ENCODE peak calls at places on chromosomes 4 and X, in seven cellular contexts. N, J, R, V, H, B and Y are unnamed samples.

GRCh38 chr4:128810331-128810870 is 901 bp downstream of the JADE1 start:
- DNase-seq in H (no peak), R (peak; percentile 22), B (peak; percentile 69), N (no peak), J (peak; percentile 44), V (no peak), Y (no peak)

GRCh38 chr4:114208747-114209146 is 229.3 kb upstream of the ARSJ start:
- DNase-seq in B (peak; percentile 1), R (no peak), J (no peak), V (no peak), H (no peak), N (peak; percentile 12), Y (no peak)

GRCh38 chr4:5988086-5988845 is 30.0 kb downstream of the C4orf50 start:
- DNase-seq in B (no peak), H (no peak), R (no peak), N (no peak), V (no peak), J (no peak), Y (no peak)

GRCh38 chr4:154569028-154569427 is 6.2 kb downstream of the FGB start:
- DNase-seq in V (no peak), B (peak; percentile 38), H (no peak), R (no peak), J (no peak), N (peak; percentile 48), Y (no peak)

GRCh38 chr4:108058685-108059440 is 69.2 kb downstream of the HADH start:
- DNase-seq in R (no peak), N (peak; percentile 78), J (no peak), B (no peak), H (no peak), V (peak; percentile 15), Y (no peak)

GRCh38 chr4:26161030-26161824 is 159.6 kb upstream of the RBPJ start:
- DNase-seq in V (peak; percentile 6), H (no peak), R (no peak), J (no peak), B (no peak), N (no peak), Y (no peak)

GRCh38 chr4:70759627-70760026 is 37.9 kb downstream of the RUFY3 start:
- DNase-seq in R (no peak), V (no peak), N (no peak), B (no peak), J (no peak), H (no peak), Y (no peak)

GRCh38 chr4:94454405-94454804 is 2.7 kb downstream of the PDLIM5 start:
- DNase-seq in H (no peak), N (peak; percentile 62), V (no peak), R (no peak), B (no peak), J (no peak), Y (no peak)

GRCh38 chr4:41052287-41052686 is 162.1 kb downstream of the APBB2 start:
- DNase-seq in J (no peak), V (no peak), R (no peak), H (no peak), N (no peak), B (no peak), Y (no peak)

GRCh38 chr4:6763330-6763851 is 19.1 kb upstream of the KIAA0232 start:
- DNase-seq in R (no peak), B (peak; percentile 43), H (no peak), J (peak; percentile 52), V (no peak), N (peak; percentile 98), Y (no peak)

GRCh38 chrX:129139837-129140679 is 383.2 kb downstream of the SMARCA1 start:
- DNase-seq in V (no peak), R (no peak), B (peak; percentile 78), N (no peak), J (no peak), H (no peak), Y (no peak)

GRCh38 chr4:82789377-82789776 is 9.2 kb downstream of the SCD5 start:
- DNase-seq in N (no peak), R (no peak), J (no peak), V (no peak), B (no peak), H (no peak), Y (no peak)

GRCh38 chr4:32985256-32985655 is 2265.1 kb downstream of the PCDH7 start:
- DNase-seq in N (no peak), R (no peak), H (no peak), J (no peak), B (no peak), V (no peak), Y (no peak)

GRCh38 chr4:130559268-130559667 is 1463.3 kb downstream of the C4orf33 start:
- DNase-seq in N (no peak), B (no peak), V (no peak), J (no peak), R (no peak), H (no peak), Y (no peak)

GRCh38 chr4:130568746-130569145 is 1472.8 kb downstream of the C4orf33 start:
- DNase-seq in R (no peak), V (no peak), B (no peak), J (no peak), H (no peak), N (no peak), Y (no peak)

GRCh38 chr4:130563891-130564418 is 1468.0 kb downstream of the C4orf33 start:
- DNase-seq in H (no peak), J (no peak), R (no peak), N (no peak), V (no peak), B (peak; percentile 2), Y (no peak)

DNA sequence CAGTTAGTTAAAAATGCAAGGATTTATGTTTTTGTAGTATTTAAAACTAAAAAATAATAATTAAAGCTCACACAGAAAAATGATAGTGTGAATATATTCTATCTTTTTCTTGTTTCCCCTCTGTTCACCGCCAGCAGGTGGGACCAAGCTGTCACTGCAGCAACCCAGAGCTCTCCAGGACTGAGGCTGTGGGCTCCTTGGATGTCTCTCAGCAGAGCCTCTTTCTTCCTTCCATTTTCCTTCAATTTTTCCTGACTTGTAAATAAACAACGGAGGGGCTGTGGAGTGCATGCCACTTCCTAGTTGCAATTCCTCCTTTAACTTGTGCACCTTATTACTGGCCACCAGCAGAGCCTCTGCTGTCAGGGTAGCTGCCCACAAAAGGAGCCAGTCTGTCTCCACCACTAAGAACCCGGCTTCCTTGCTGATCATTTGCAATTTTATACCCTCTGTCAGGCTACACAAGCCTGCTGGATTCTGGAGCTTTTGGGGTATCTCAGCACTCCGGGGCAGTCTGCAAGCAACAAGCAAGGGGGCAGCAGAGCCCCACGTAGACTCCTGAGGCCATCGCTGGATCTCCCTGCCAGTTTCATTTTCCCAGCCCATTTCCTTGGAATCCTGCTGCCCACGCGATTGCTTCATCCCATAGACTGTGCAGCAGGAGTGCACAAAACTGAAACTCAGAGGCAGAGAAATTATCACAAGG is 1467.4 kb downstream of the C4orf33 start:
- DNase-seq in B (peak; percentile 70), J (peak; percentile 25), R (no peak), N (peak; percentile 44), V (peak; percentile 30), H (no peak), Y (no peak)
- TF ChIP-seq CTCF in B (peak; percentile 44), J (no peak), R (no peak), N (peak; percentile 41), V (peak; percentile 61), H (no peak), Y (no peak)

DNA sequence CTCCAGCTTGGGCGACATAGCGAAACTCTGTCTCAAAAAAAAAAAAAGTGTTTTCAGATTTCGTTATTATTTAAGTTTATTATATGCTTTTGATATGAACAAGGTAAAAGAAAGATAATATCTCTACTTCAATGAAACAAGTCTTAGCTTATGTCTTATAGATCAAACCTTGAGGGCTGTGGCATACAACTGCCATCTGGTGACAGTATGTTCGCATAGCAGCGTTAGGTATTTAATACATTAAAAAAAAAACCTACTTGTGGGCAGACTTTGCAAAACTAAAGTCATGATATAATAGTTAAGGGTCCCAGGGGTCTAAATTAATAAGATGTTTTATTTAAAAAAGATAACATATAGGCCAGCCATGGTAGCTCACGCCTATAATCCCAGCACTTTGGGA is 161.2 kb upstream of the AMOT start:
- DNase-seq in V (no peak), N (no peak), R (no peak), B (peak; percentile 6), J (no peak), H (no peak), Y (no peak)
- TF ChIP-seq CTCF in V (peak; percentile 48), N (no peak), R (no peak), B (no peak), J (no peak), H (no peak), Y (no peak)

GRCh38 chrX:17744896-17745523 is 7.7 kb downstream of the SCML1 start:
- DNase-seq in J (no peak), N (no peak), H (no peak), R (no peak), B (peak; percentile 4), V (no peak), Y (no peak)
- TF ChIP-seq CTCF in J (no peak), N (peak; percentile 42), H (peak; percentile 20), R (no peak), B (peak; percentile 65), V (peak; percentile 67), Y (no peak)

GRCh38 chr4:47101453-47101852 is 70.1 kb downstream of the GABRB1 start:
- DNase-seq in N (no peak), H (no peak), V (no peak), B (no peak), R (no peak), J (no peak), Y (no peak)
- TF ChIP-seq CTCF in N (no peak), H (no peak), V (no peak), B (no peak), R (no peak), J (no peak), Y (no peak)

DNA sequence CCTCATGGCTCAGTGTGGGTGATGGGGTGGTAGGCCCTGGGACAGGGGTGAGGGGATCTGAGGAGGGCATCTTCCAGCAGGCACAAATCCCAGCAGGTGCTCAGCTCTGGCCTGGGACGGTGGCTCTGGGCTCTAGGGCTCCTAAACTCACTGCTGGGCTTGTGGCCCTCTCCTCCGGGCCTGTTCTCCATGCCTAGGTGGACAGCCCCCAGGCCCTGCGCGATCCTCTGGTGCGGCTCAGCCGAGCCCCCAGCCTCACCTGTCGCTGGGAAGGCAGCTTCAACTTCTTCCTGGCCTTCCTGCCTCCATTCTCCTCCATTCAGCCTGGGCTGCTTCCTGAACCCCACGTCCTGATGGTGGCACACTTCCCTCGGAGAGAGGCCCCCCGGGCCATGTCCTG is 19.3 kb upstream of the FGFR3 start:
- DNase-seq in H (no peak), V (no peak), J (no peak), B (no peak), N (no peak), R (no peak), Y (no peak)
- TF ChIP-seq CTCF in H (no peak), V (no peak), J (no peak), B (no peak), N (no peak), R (no peak), Y (no peak)

DNA sequence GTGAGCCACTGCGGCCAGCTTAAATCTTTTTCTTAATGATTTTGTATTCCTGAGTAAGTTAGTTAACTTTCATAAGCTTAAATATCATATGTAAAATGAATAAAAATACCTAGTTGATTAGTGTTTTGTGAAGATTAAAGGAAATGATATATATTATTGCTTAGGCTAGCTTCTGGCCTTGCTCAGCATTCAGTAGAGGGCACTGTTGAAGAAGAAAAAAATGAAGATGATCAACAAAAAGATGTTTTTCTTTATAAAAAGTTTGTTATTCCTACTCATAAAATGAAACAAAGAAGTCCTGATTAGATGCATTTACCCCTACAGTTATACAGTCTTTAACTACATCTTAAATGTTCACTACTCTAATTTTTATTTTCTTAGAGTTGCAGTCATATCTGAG is 797.7 kb downstream of the RAPGEF2 start:
- DNase-seq in N (no peak), H (no peak), J (no peak), V (no peak), R (no peak), B (no peak), Y (no peak)
- TF ChIP-seq CTCF in N (no peak), H (no peak), J (no peak), V (no peak), R (no peak), B (no peak), Y (no peak)